ENCODE peak calls at places on chromosomes 4 and X, in four cellular contexts. One of them, this sample, is unnamed.

GRCh38 chrX:63764946-63765345 is 20.1 kb downstream of the ARHGEF9 start:
- DNase-seq in dorsolateral prefrontal cortex: no peak
- DNase-seq in NCI-H1105: no peak
- DNase-seq in aorta: no peak
- DNase-seq in this sample: no peak

GRCh38 chr4:135735543-135735942 is 1534.0 kb upstream of the PABPC4L start:
- DNase-seq in NCI-H1105: no peak
- DNase-seq in aorta: no peak
- DNase-seq in dorsolateral prefrontal cortex: no peak
- DNase-seq in this sample: no peak

GRCh38 chr4:145880355-145880960 is 58.2 kb downstream of the ZNF827 start:
- DNase-seq in NCI-H1105: no peak
- DNase-seq in aorta: no peak
- DNase-seq in dorsolateral prefrontal cortex: no peak
- DNase-seq in this sample: no peak

GRCh38 chr4:140099993-140100392 is 54.0 kb downstream of the MAML3 start:
- DNase-seq in dorsolateral prefrontal cortex: peak
- DNase-seq in aorta: peak
- DNase-seq in NCI-H1105: no peak
- DNase-seq in this sample: no peak

GRCh38 chr4:5082381-5082780 is 31.1 kb downstream of the STK32B start:
- DNase-seq in NCI-H1105: no peak
- DNase-seq in aorta: no peak
- DNase-seq in dorsolateral prefrontal cortex: no peak
- DNase-seq in this sample: no peak

GRCh38 chr4:105666693-105667092 is 41.8 kb downstream of the INTS12 start:
- DNase-seq in NCI-H1105: no peak
- DNase-seq in dorsolateral prefrontal cortex: no peak
- DNase-seq in aorta: no peak
- DNase-seq in this sample: no peak

GRCh38 chr4:159455675-159456235 is 352.9 kb downstream of the RAPGEF2 start:
- DNase-seq in aorta: no peak
- DNase-seq in dorsolateral prefrontal cortex: no peak
- DNase-seq in NCI-H1105: peak
- DNase-seq in this sample: no peak

GRCh38 chr4:48780867-48781219 is 764 bp upstream of the FRYL start:
- DNase-seq in NCI-H1105: no peak
- DNase-seq in dorsolateral prefrontal cortex: no peak
- DNase-seq in aorta: no peak
- DNase-seq in this sample: peak

GRCh38 chr4:11623726-11624037 is 195.0 kb upstream of the HS3ST1 start:
- DNase-seq in NCI-H1105: no peak
- DNase-seq in dorsolateral prefrontal cortex: no peak
- DNase-seq in aorta: no peak
- DNase-seq in this sample: peak

GRCh38 chrX:45622538-45622937 is 421.9 kb upstream of the DIPK2B start:
- DNase-seq in dorsolateral prefrontal cortex: no peak
- DNase-seq in NCI-H1105: no peak
- DNase-seq in aorta: no peak
- DNase-seq in this sample: no peak

This sample was measured in CD4-positive, CD25-positive, alpha-beta regulatory T cell.